ENCODE peak calls at places on chromosomes 4 and X, in nine cellular contexts. E is MV-4-11; T is psoas muscle; W is NCI-H82; R is ovary; X is endodermal cell; U is GM18507; A is non-pigmented ciliary epithelial cell; N is naive thymus-derived CD4-positive, alpha-beta T cell. F is an unnamed sample.

GRCh38 chrX:2484721-2485459 is 15.9 kb downstream of the DHRSX start:
- DNase-seq in E (no peak), R (peak), U (no peak), N (no peak), X (peak), A (no peak), W (no peak), T (no peak), F (no peak)

GRCh38 chrX:129665916-129666644 is 11.3 kb upstream of the APLN start:
- DNase-seq in T (no peak), E (no peak), X (peak), R (no peak), A (peak), W (no peak), N (no peak), U (no peak), F (peak)

GRCh38 chr4:38310446-38311043 is 350.3 kb downstream of the PTTG2 start:
- DNase-seq in R (no peak), A (no peak), U (peak), T (no peak), E (peak), W (no peak), X (peak), N (peak), F (no peak)

GRCh38 chr4:4430492-4431195 is 43.7 kb downstream of the NSG1 start:
- DNase-seq in W (peak), E (peak), X (peak), T (no peak), A (peak), U (peak), N (peak), R (peak), F (peak)

GRCh38 chr4:78644744-78645330 is 93.3 kb downstream of the ANXA3 start:
- DNase-seq in X (peak), U (no peak), W (peak), A (no peak), T (peak), N (peak), R (peak), E (peak), F (peak)

GRCh38 chr4:181860157-181860556 is 383.0 kb upstream of the TENM3 start:
- DNase-seq in W (no peak), U (no peak), A (no peak), R (no peak), E (no peak), X (no peak), T (no peak), N (no peak), F (no peak)

GRCh38 chr4:106583567-106583966 is 215.0 kb upstream of the GIMD1 start:
- DNase-seq in R (no peak), N (no peak), A (peak), W (no peak), T (no peak), E (peak), U (no peak), X (no peak), F (no peak)

GRCh38 chrX:150587585-150588503 is 19.4 kb downstream of the MTM1 start:
- DNase-seq in A (no peak), X (peak), N (no peak), E (no peak), T (no peak), U (no peak), R (no peak), W (peak), F (no peak)

GRCh38 chrX:10174810-10175209 is 18.0 kb downstream of the CLCN4 start:
- DNase-seq in W (no peak), A (no peak), E (no peak), T (no peak), R (no peak), U (no peak), N (no peak), X (no peak), F (no peak)

GRCh38 chr4:122010610-122011009 is 58.8 kb upstream of the TRPC3 start:
- DNase-seq in X (no peak), R (no peak), N (no peak), A (peak), W (no peak), E (no peak), T (no peak), U (no peak), F (no peak)

GRCh38 chrX:25025615-25026014 is 9.8 kb upstream of the ARX start:
- DNase-seq in N (no peak), U (no peak), E (no peak), X (no peak), R (no peak), W (no peak), T (no peak), A (no peak), F (no peak)

GRCh38 chrX:110914281-110914680 is 118.7 kb upstream of the CHRDL1 start:
- DNase-seq in T (no peak), R (no peak), A (no peak), N (no peak), W (no peak), U (no peak), E (no peak), X (no peak), F (no peak)

GRCh38 chr4:144685916-144686315 is 40.0 kb downstream of the HHIP start:
- DNase-seq in X (no peak), T (no peak), A (no peak), E (no peak), U (no peak), W (no peak), N (no peak), R (no peak), F (no peak)

GRCh38 chrX:35380808-35381700 is 417.1 kb upstream of the MAGEB16 start:
- DNase-seq in E (peak), T (no peak), A (no peak), W (peak), X (no peak), R (no peak), N (no peak), U (no peak), F (no peak)

GRCh38 chrX:66674506-66674905 is 35.6 kb upstream of the EDA2R start:
- DNase-seq in N (no peak), U (no peak), A (no peak), T (no peak), W (no peak), R (no peak), E (no peak), X (no peak), F (no peak)

GRCh38 chrX:45850197-45850774 is 649.6 kb upstream of the DIPK2B start:
- DNase-seq in E (no peak), U (no peak), X (peak), R (no peak), N (peak), W (peak), T (no peak), A (no peak), F (peak)

GRCh38 chrX:24563291-24564010 is 83.7 kb downstream of the PCYT1B start:
- DNase-seq in A (no peak), E (no peak), T (no peak), N (no peak), W (peak), X (no peak), R (no peak), U (no peak), F (no peak)

GRCh38 chrX:9899640-9900075 is 67.5 kb upstream of the CLDN34 start:
- DNase-seq in A (peak), E (no peak), U (no peak), R (peak), N (no peak), T (no peak), W (peak), X (no peak), F (no peak)

GRCh38 chr4:84877051-84877833 is 89.2 kb downstream of the WDFY3 start:
- DNase-seq in R (no peak), X (no peak), U (no peak), N (no peak), E (no peak), W (peak), A (no peak), T (no peak), F (no peak)

GRCh38 chrX:53595266-53595810 is 91.2 kb downstream of the HUWE1 start:
- DNase-seq in R (no peak), T (no peak), X (no peak), N (no peak), U (no peak), W (no peak), E (peak), A (no peak), F (no peak)

GRCh38 chr4:108484187-108484586 is 136.2 kb upstream of the RPL34 start:
- DNase-seq in E (no peak), R (no peak), X (no peak), A (no peak), T (no peak), N (no peak), W (no peak), U (no peak), F (no peak)

GRCh38 chr4:59612235-59612634 is 1587.9 kb upstream of the ADGRL3 start:
- DNase-seq in T (no peak), A (peak), R (no peak), W (no peak), N (no peak), X (no peak), U (no peak), E (peak), F (no peak)

GRCh38 chr4:184168406-184169019 is 49.2 kb downstream of the ENPP6 start:
- DNase-seq in W (peak), A (peak), R (peak), T (peak), X (peak), N (no peak), U (peak), E (peak), F (peak)

GRCh38 chr4:2436301-2436700 is 17.5 kb downstream of the CFAP99 start:
- DNase-seq in T (no peak), U (no peak), R (peak), E (no peak), X (peak), W (no peak), N (no peak), A (no peak), F (no peak)

GRCh38 chr4:4837316-4837715 is 22.1 kb upstream of the MSX1 start:
- DNase-seq in R (no peak), T (no peak), A (no peak), E (no peak), U (no peak), X (no peak), W (no peak), N (no peak), F (no peak)

GRCh38 chr4:71980976-71981375 is 50.8 kb upstream of the NPFFR2 start:
- DNase-seq in W (no peak), R (no peak), X (no peak), A (no peak), T (no peak), E (no peak), U (no peak), N (no peak), F (no peak)

GRCh38 chr4:105936901-105937300 is 41.6 kb downstream of the NPNT start:
- DNase-seq in U (no peak), N (no peak), R (no peak), T (no peak), E (no peak), X (no peak), A (no peak), W (no peak), F (peak)

GRCh38 chr4:4541040-4541631 is 712 bp downstream of the STX18 start:
- DNase-seq in X (no peak), R (no peak), U (peak), A (no peak), N (peak), T (no peak), W (peak), E (peak), F (no peak)

GRCh38 chr4:152456609-152457008 is 79.3 kb downstream of the FBXW7 start:
- DNase-seq in U (no peak), T (no peak), R (no peak), E (no peak), W (no peak), A (no peak), N (no peak), X (no peak), F (no peak)

GRCh38 chrX:130106071-130106470 is 4.2 kb downstream of the ELF4 start:
- DNase-seq in U (no peak), R (peak), E (no peak), A (no peak), X (no peak), N (no peak), W (no peak), T (no peak), F (no peak)

GRCh38 chr4:153450545-153450917 is 15.6 kb upstream of the TMEM131L start:
- DNase-seq in U (no peak), R (no peak), N (no peak), A (no peak), E (no peak), T (no peak), W (no peak), X (peak), F (no peak)

GRCh38 chr4:111923786-111924185 is 221.5 kb upstream of the FAM241A start:
- DNase-seq in X (no peak), T (no peak), U (no peak), N (no peak), E (no peak), A (no peak), R (no peak), W (no peak), F (no peak)

GRCh38 chr4:88242144-88242543 is 42.2 kb downstream of the PPM1K start:
- DNase-seq in T (no peak), N (no peak), A (no peak), X (no peak), W (peak), R (no peak), E (no peak), U (no peak), F (no peak)

GRCh38 chr4:138562544-138562961 is 320.4 kb upstream of the SLC7A11 start:
- DNase-seq in X (no peak), A (peak), R (no peak), W (no peak), N (no peak), E (no peak), U (no peak), T (no peak), F (no peak)

GRCh38 chrX:109857898-109858297 is 124.8 kb upstream of the ACSL4 start:
- DNase-seq in W (no peak), X (no peak), R (no peak), T (no peak), E (no peak), A (no peak), N (no peak), U (no peak), F (no peak)

F was measured in H9.